ENCODE peak calls at places on chromosomes 7 and 10, in ten cellular contexts. N, X, V, W, Q, Z, H, U, C and G are unnamed samples.

GRCh38 chr7:29343379-29343778 is 148.8 kb downstream of the CHN2 start:
- DNase-seq in C (no peak), N (no peak), X (no peak), W (no peak), H (no peak), Z (no peak), Q (no peak), U (no peak), V (no peak), G (peak; percentile 18)

GRCh38 chr7:131007439-131008330 is 273.7 kb upstream of the KLF14 start:
- DNase-seq in Z (peak; percentile 38), C (peak; percentile 41), N (peak; percentile 50), X (no peak), Q (peak; percentile 54), H (peak; percentile 40), W (peak; percentile 40), V (peak; percentile 64), U (peak; percentile 67), G (peak; percentile 79)

GRCh38 chr10:60706146-60706545 is 72.1 kb upstream of the CDK1 start:
- DNase-seq in Z (no peak), N (no peak), W (no peak), H (no peak), U (no peak), C (no peak), X (no peak), Q (no peak), V (no peak), G (no peak)

GRCh38 chr7:39651262-39651661 is 27.9 kb downstream of the RALA start:
- DNase-seq in W (no peak), Z (no peak), V (no peak), Q (no peak), U (no peak), H (no peak), N (no peak), C (no peak), X (no peak), G (no peak)

GRCh38 chr10:25530306-25530705 is 355.5 kb downstream of the GPR158 start:
- DNase-seq in Z (no peak), V (no peak), U (no peak), W (no peak), X (no peak), H (no peak), Q (no peak), N (no peak), C (no peak), G (no peak)

GRCh38 chr10:120514035-120514620 is 57.1 kb downstream of the PLPP4 start:
- DNase-seq in W (peak; percentile 20), H (peak; percentile 71), C (peak; percentile 89), V (no peak), U (peak; percentile 13), Q (peak; percentile 77), N (peak; percentile 69), Z (no peak), X (no peak), G (peak; percentile 52)

GRCh38 chr10:25294032-25294926 is 119.5 kb downstream of the GPR158 start:
- DNase-seq in N (peak; percentile 60), W (no peak), V (no peak), C (no peak), Z (no peak), H (no peak), U (no peak), Q (no peak), X (no peak), G (no peak)

GRCh38 chr7:50342616-50343114 is 38.1 kb downstream of the IKZF1 start:
- DNase-seq in N (no peak), W (no peak), C (no peak), Z (no peak), V (no peak), Q (no peak), H (no peak), X (no peak), U (no peak), G (peak; percentile 71)

GRCh38 chr7:19663816-19664531 is 44.9 kb downstream of the POLR1F start:
- DNase-seq in Q (no peak), Z (peak; percentile 44), U (no peak), N (peak; percentile 19), V (no peak), C (no peak), X (no peak), H (no peak), W (peak; percentile 41), G (no peak)

GRCh38 chr10:74122060-74122459 is 28.6 kb downstream of the AP3M1 start:
- DNase-seq in X (no peak), H (no peak), Q (no peak), V (no peak), Z (no peak), N (no peak), U (no peak), W (no peak), C (no peak), G (no peak)

GRCh38 chr7:996089-996872 is 13.3 kb downstream of the CYP2W1 start:
- DNase-seq in Q (no peak), U (no peak), C (no peak), H (no peak), N (no peak), X (no peak), W (no peak), Z (no peak), V (no peak), G (no peak)

GRCh38 chr10:43955002-43955596 is 306.4 kb upstream of the ZNF32 start:
- DNase-seq in H (no peak), C (no peak), V (no peak), U (no peak), N (no peak), X (no peak), Z (no peak), W (no peak), Q (no peak), G (no peak)

GRCh38 chr7:40824461-40824860 is 689.7 kb downstream of the SUGCT start:
- DNase-seq in U (no peak), V (no peak), Q (no peak), Z (no peak), H (no peak), N (no peak), C (no peak), W (no peak), X (no peak), G (no peak)

GRCh38 chr10:74542077-74542476 is 284.3 kb upstream of the KAT6B start:
- DNase-seq in V (no peak), N (no peak), Z (no peak), Q (no peak), U (no peak), W (no peak), X (peak; percentile 66), H (no peak), C (no peak), G (no peak)

GRCh38 chr10:70602665-70603438 is at the start of gene PRF1:
- DNase-seq in Q (no peak), U (no peak), C (no peak), X (no peak), W (peak; percentile 52), Z (no peak), V (peak; percentile 66), H (no peak), N (no peak), G (peak; percentile 98)

GRCh38 chr7:157407512-157408257 is 70.9 kb downstream of the DNAJB6 start:
- DNase-seq in N (no peak), C (no peak), V (no peak), Z (no peak), U (no peak), W (no peak), H (no peak), X (no peak), Q (no peak), G (no peak)
- TF ChIP-seq CTCF in N (no peak), C (no peak), V (no peak), Z (no peak), U (no peak), W (no peak), H (no peak), X (no peak), Q (no peak), G (no peak)

GRCh38 chr7:26504417-26504816 is 212.8 kb downstream of the SNX10 start:
- DNase-seq in N (no peak), Z (no peak), W (no peak), X (no peak), H (no peak), Q (no peak), V (no peak), C (no peak), U (no peak), G (no peak)

GRCh38 chr7:26495569-26495968 is 203.9 kb downstream of the SNX10 start:
- DNase-seq in Z (no peak), N (no peak), X (no peak), Q (no peak), V (no peak), U (no peak), W (no peak), C (no peak), H (no peak), G (no peak)

GRCh38 chr7:26499316-26499897 is 207.7 kb downstream of the SNX10 start:
- DNase-seq in Q (no peak), Z (no peak), N (no peak), V (no peak), C (no peak), U (no peak), W (no peak), X (no peak), H (no peak), G (no peak)

GRCh38 chr7:26497801-26498596 is 206.3 kb downstream of the SNX10 start:
- DNase-seq in N (no peak), C (no peak), U (no peak), Z (no peak), H (no peak), X (no peak), W (no peak), V (no peak), Q (no peak), G (no peak)

GRCh38 chr7:26500749-26501352 is 209.2 kb downstream of the SNX10 start:
- DNase-seq in U (no peak), V (no peak), X (no peak), H (no peak), W (peak; percentile 64), C (no peak), N (peak; percentile 49), Z (peak; percentile 61), Q (no peak), G (no peak)
- TF ChIP-seq CTCF in U (no peak), V (peak; percentile 53), X (no peak), H (peak; percentile 70), W (no peak), C (peak; percentile 46), N (peak; percentile 69), Z (peak; percentile 71), Q (no peak), G (peak; percentile 50)

DNA sequence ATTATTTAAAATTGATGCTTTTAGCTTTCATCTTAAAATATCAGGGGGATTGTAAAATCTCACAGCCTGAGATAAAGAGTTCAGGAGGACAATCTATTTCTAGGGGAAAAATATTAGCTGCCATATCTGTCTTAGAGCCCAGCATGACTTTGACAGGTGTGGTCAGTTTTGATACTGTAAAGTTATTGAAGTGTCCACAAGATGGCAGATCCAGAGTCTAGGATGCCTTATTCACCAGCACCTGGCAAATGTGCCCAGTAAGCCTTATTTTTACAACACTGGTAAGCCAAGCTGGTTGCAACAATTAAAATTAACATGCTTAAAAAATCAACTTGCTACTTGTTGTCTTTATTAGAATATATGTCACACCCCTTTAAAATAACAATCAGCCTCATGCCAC is 579.3 kb downstream of the SH2D4B start:
- DNase-seq in H (no peak), N (no peak), U (no peak), Z (no peak), Q (no peak), W (no peak), V (no peak), X (no peak), C (no peak), G (no peak)
- TF ChIP-seq CTCF in H (no peak), N (no peak), U (no peak), Z (peak; percentile 2), Q (no peak), W (no peak), V (no peak), X (no peak), C (no peak), G (no peak)

GRCh38 chr7:142481548-142481947 is 223.7 kb upstream of the PRSS58 start:
- DNase-seq in X (no peak), Q (no peak), H (no peak), W (no peak), N (no peak), V (no peak), C (no peak), Z (no peak), U (no peak), G (no peak)
- TF ChIP-seq CTCF in X (no peak), Q (no peak), H (peak; percentile 20), W (no peak), N (no peak), V (peak; percentile 39), C (no peak), Z (no peak), U (no peak), G (no peak)